ENCODE peak calls at places on chromosomes 16 and 17, in six cellular contexts. H is fibroblast of lung, B is HCT116, V is endothelial cell of umbilical vein, J is hepatocyte, W is MM.1S. N is an unnamed sample.

GRCh38 chr17:61201211-61201610 is 198.4 kb upstream of the TBX2 start:
- DNase-seq in W (no peak), V (no peak), H (peak; percentile 100), J (peak; percentile 42), B (no peak), N (no peak)

GRCh38 chr17:44981221-44981968 is 13.3 kb upstream of the C1QL1 start:
- DNase-seq in J (peak; percentile 45), H (peak; percentile 91), B (no peak), W (no peak), V (peak; percentile 86), N (no peak)

GRCh38 chr16:57941016-57941656 is 29.8 kb downstream of the CNGB1 start:
- DNase-seq in V (peak; percentile 14), H (peak; percentile 14), B (no peak), J (no peak), W (no peak), N (no peak)

GRCh38 chr16:72367841-72368240 is 195.9 kb upstream of the PMFBP1 start:
- DNase-seq in B (no peak), V (no peak), J (no peak), H (no peak), W (no peak), N (no peak)

GRCh38 chr16:9258423-9259051 is 167.1 kb downstream of the HAPSTR1 start:
- DNase-seq in W (peak; percentile 68), J (peak; percentile 65), B (peak; percentile 34), H (peak; percentile 5), V (peak; percentile 3), N (no peak)

GRCh38 chr17:57554826-57555635 is 190.1 kb downstream of the CCDC182 start:
- DNase-seq in B (no peak), W (no peak), H (no peak), J (no peak), V (no peak), N (no peak)

GRCh38 chr16:57409870-57410585 is 5.5 kb downstream of the CCL17 start:
- DNase-seq in H (no peak), W (no peak), B (no peak), V (no peak), J (no peak), N (no peak)

GRCh38 chr17:29714146-29714545 is 91.4 kb upstream of the CORO6 start:
- DNase-seq in J (no peak), V (no peak), B (no peak), H (no peak), W (peak; percentile 16), N (no peak)

GRCh38 chr16:66662445-66663194 is 33.9 kb downstream of the CMTM4 start:
- DNase-seq in V (peak; percentile 51), H (peak; percentile 58), W (peak; percentile 10), J (peak; percentile 20), B (peak; percentile 21), N (no peak)

GRCh38 chr17:81399481-81400153 is 4.4 kb downstream of the BAHCC1 start:
- DNase-seq in J (no peak), V (no peak), B (no peak), H (no peak), W (no peak), N (no peak)
- TF ChIP-seq EZH2 in J (no peak), V (no peak), B (no peak), H (no peak), W (no peak), N (no peak)

GRCh38 chr17:79812969-79813825 is 16.3 kb upstream of the CBX8 start:
- DNase-seq in W (no peak), J (peak; percentile 62), B (no peak), H (no peak), V (no peak), N (no peak)

GRCh38 chr17:79814966-79815835 is 18.3 kb upstream of the CBX8 start:
- DNase-seq in J (peak; percentile 74), W (no peak), V (no peak), B (no peak), H (no peak), N (no peak)

GRCh38 chr17:79815836-79816371 is 19.0 kb upstream of the CBX8 start:
- DNase-seq in J (no peak), B (no peak), W (no peak), H (no peak), V (no peak), N (no peak)

GRCh38 chr17:79813826-79814623 is 17.1 kb upstream of the CBX8 start:
- DNase-seq in H (no peak), B (no peak), J (no peak), V (no peak), W (no peak), N (no peak)

GRCh38 chr17:79814624-79814965 is 17.7 kb upstream of the CBX8 start:
- DNase-seq in W (no peak), J (no peak), V (no peak), B (no peak), H (no peak), N (no peak)
- TF ChIP-seq EZH2 in W (no peak), J (no peak), V (no peak), B (no peak), H (peak; percentile 71), N (no peak)

GRCh38 chr17:64781810-64782555 is 119.9 kb upstream of the SMURF2 start:
- DNase-seq in V (no peak), B (no peak), W (no peak), H (no peak), J (no peak), N (no peak)

GRCh38 chr17:64780096-64781012 is 118.2 kb upstream of the SMURF2 start:
- DNase-seq in H (no peak), J (peak; percentile 83), V (peak; percentile 49), B (peak; percentile 84), W (peak; percentile 65), N (no peak)

GRCh38 chr17:64779344-64780095 is 117.4 kb upstream of the SMURF2 start:
- DNase-seq in B (no peak), V (no peak), H (no peak), W (no peak), J (peak; percentile 35), N (no peak)

GRCh38 chr17:64781394-64781793 is 119.3 kb upstream of the SMURF2 start:
- DNase-seq in V (peak; percentile 51), H (no peak), W (peak; percentile 34), B (no peak), J (peak; percentile 51), N (no peak)

GRCh38 chr17:64781013-64781392 is 118.9 kb upstream of the SMURF2 start:
- DNase-seq in B (no peak), J (no peak), H (no peak), V (no peak), W (no peak), N (no peak)
- TF ChIP-seq EZH2 in B (no peak), J (peak; percentile 54), H (no peak), V (no peak), W (no peak), N (no peak)

GRCh38 chr16:79969458-79969857 is 368.9 kb upstream of the MAF start:
- DNase-seq in B (no peak), J (no peak), V (no peak), W (no peak), H (no peak), N (no peak)

GRCh38 chr16:79965718-79966117 is 365.2 kb upstream of the MAF start:
- DNase-seq in J (no peak), W (no peak), H (no peak), B (no peak), V (no peak), N (no peak)

GRCh38 chr16:79962962-79963361 is 362.4 kb upstream of the MAF start:
- DNase-seq in W (no peak), J (no peak), B (no peak), H (no peak), V (no peak), N (no peak)

GRCh38 chr16:79964104-79964503 is 363.6 kb upstream of the MAF start:
- DNase-seq in B (no peak), V (no peak), W (no peak), J (no peak), H (no peak), N (no peak)

DNA sequence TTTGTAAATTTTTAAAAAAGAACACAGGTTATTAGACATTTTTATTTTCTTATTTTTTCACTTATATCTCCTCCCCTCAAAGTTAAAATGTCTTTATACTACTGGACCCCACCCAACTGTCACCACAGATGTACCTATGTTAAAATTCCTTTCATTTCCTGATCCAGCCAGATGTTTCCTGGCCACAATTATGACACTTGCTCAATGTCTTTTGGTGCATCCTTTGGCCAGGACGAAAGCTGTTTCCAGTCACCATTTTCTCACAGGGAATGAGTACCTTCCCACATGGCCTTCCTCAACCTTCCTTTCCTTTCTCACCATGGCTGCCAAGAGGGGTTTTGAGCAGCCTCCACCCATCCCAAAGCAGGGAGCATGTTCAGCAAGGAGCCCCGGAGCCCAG is 365.7 kb upstream of the MAF start:
- DNase-seq in B (no peak), J (no peak), H (no peak), V (no peak), W (no peak), N (no peak)
- TF ChIP-seq EZH2 in B (no peak), J (no peak), H (no peak), V (no peak), W (no peak), N (no peak)

DNA sequence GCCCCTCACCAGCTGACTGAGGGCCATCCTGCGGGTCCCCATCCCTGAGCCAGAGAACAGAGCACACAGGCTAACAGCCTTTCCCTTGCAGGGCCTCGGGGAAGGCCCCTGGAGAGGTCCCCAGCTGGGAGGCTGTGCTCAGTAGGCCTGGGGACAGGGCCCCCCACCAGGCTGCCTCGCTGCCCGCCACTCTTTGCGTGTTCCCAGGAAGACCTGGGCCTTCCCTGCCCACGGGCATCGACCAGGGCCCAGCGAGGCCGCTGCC is 785 bp downstream of the HID1 start:
- DNase-seq in J (no peak), H (no peak), B (no peak), V (no peak), W (no peak), N (no peak)
- TF ChIP-seq EZH2 in J (no peak), H (peak; percentile 70), B (no peak), V (no peak), W (no peak), N (no peak)

N was measured in SK-N-MC.